ENCODE peak calls at places on chromosomes 1 and 21, in six cellular contexts. One of them, this sample, is unnamed.

GRCh38 chr1:174469687-174470086 is 21.9 kb downstream of the GPR52 start:
- DNase-seq in fibroblast of lung: no peak
- DNase-seq in heart left ventricle: no peak
- DNase-seq in prostate gland: no peak
- DNase-seq in psoas muscle: no peak
- DNase-seq in OCI-LY7: no peak
- DNase-seq in this sample: no peak

GRCh38 chr1:246513619-246514343 is 6.7 kb upstream of the SMYD3 start:
- DNase-seq in heart left ventricle: no peak
- DNase-seq in psoas muscle: no peak
- DNase-seq in prostate gland: no peak
- DNase-seq in OCI-LY7: no peak
- DNase-seq in fibroblast of lung: no peak
- DNase-seq in this sample: no peak

GRCh38 chr1:179879797-179880196 is 2.2 kb upstream of the TOR1AIP2 start:
- DNase-seq in heart left ventricle: no peak
- DNase-seq in OCI-LY7: no peak
- DNase-seq in fibroblast of lung: no peak
- DNase-seq in psoas muscle: no peak
- DNase-seq in prostate gland: no peak
- DNase-seq in this sample: no peak

GRCh38 chr1:204199579-204199978 is 3.3 kb upstream of the KISS1 start:
- DNase-seq in heart left ventricle: peak; percentile 44
- DNase-seq in prostate gland: no peak
- DNase-seq in fibroblast of lung: no peak
- DNase-seq in psoas muscle: no peak
- DNase-seq in OCI-LY7: no peak
- DNase-seq in this sample: no peak

GRCh38 chr1:54927475-54928240 is 40.7 kb upstream of the DHCR24 start:
- DNase-seq in OCI-LY7: no peak
- DNase-seq in heart left ventricle: peak; percentile 80
- DNase-seq in prostate gland: peak; percentile 69
- DNase-seq in fibroblast of lung: peak; percentile 52
- DNase-seq in psoas muscle: peak; percentile 17
- DNase-seq in this sample: no peak

GRCh38 chr1:89383185-89383584 is 19.3 kb downstream of the GBP6 start:
- DNase-seq in heart left ventricle: no peak
- DNase-seq in fibroblast of lung: no peak
- DNase-seq in prostate gland: no peak
- DNase-seq in psoas muscle: no peak
- DNase-seq in OCI-LY7: no peak
- DNase-seq in this sample: no peak

GRCh38 chr1:2645143-2645542 is 12.3 kb upstream of the MMEL1 start:
- DNase-seq in fibroblast of lung: no peak
- DNase-seq in OCI-LY7: no peak
- DNase-seq in heart left ventricle: no peak
- DNase-seq in psoas muscle: no peak
- DNase-seq in prostate gland: no peak
- DNase-seq in this sample: peak; percentile 42

GRCh38 chr1:165943198-165943597 is 115.8 kb downstream of the UCK2 start:
- DNase-seq in psoas muscle: no peak
- DNase-seq in prostate gland: no peak
- DNase-seq in fibroblast of lung: no peak
- DNase-seq in heart left ventricle: no peak
- DNase-seq in OCI-LY7: no peak
- DNase-seq in this sample: no peak

GRCh38 chr1:51482881-51483280 is 36.2 kb downstream of the EPS15 start:
- DNase-seq in psoas muscle: no peak
- DNase-seq in OCI-LY7: no peak
- DNase-seq in heart left ventricle: no peak
- DNase-seq in prostate gland: no peak
- DNase-seq in fibroblast of lung: peak; percentile 71
- DNase-seq in this sample: no peak

GRCh38 chr1:56189454-56189853 is 389.9 kb downstream of the PLPP3 start:
- DNase-seq in heart left ventricle: no peak
- DNase-seq in prostate gland: no peak
- DNase-seq in psoas muscle: no peak
- DNase-seq in OCI-LY7: no peak
- DNase-seq in fibroblast of lung: no peak
- DNase-seq in this sample: no peak

GRCh38 chr1:248372394-248372793 is 3.2 kb upstream of the OR2T6 start:
- DNase-seq in psoas muscle: no peak
- DNase-seq in prostate gland: no peak
- DNase-seq in fibroblast of lung: no peak
- DNase-seq in OCI-LY7: no peak
- DNase-seq in heart left ventricle: no peak
- DNase-seq in this sample: peak; percentile 27

GRCh38 chr1:184028854-184029623 is 8.5 kb downstream of the COLGALT2 start:
- DNase-seq in heart left ventricle: peak; percentile 66
- DNase-seq in OCI-LY7: no peak
- DNase-seq in prostate gland: peak; percentile 9
- DNase-seq in fibroblast of lung: no peak
- DNase-seq in psoas muscle: peak; percentile 43
- DNase-seq in this sample: no peak

GRCh38 chr21:44368711-44369446 is 15.5 kb downstream of the TRPM2 start:
- DNase-seq in OCI-LY7: no peak
- DNase-seq in prostate gland: no peak
- DNase-seq in fibroblast of lung: no peak
- DNase-seq in psoas muscle: no peak
- DNase-seq in heart left ventricle: no peak
- DNase-seq in this sample: peak; percentile 63

GRCh38 chr1:113792986-113793385 is 19.3 kb downstream of the RSBN1 start:
- DNase-seq in fibroblast of lung: peak; percentile 46
- DNase-seq in OCI-LY7: no peak
- DNase-seq in heart left ventricle: no peak
- DNase-seq in psoas muscle: no peak
- DNase-seq in prostate gland: no peak
- DNase-seq in this sample: no peak

GRCh38 chr1:36172983-36173382 is 17.0 kb downstream of the MAP7D1 start:
- DNase-seq in OCI-LY7: no peak
- DNase-seq in fibroblast of lung: no peak
- DNase-seq in prostate gland: no peak
- DNase-seq in heart left ventricle: no peak
- DNase-seq in psoas muscle: no peak
- DNase-seq in this sample: no peak

GRCh38 chr1:49036700-49037099 is 260.0 kb upstream of the BEND5 start:
- DNase-seq in psoas muscle: no peak
- DNase-seq in prostate gland: no peak
- DNase-seq in fibroblast of lung: no peak
- DNase-seq in heart left ventricle: no peak
- DNase-seq in OCI-LY7: no peak
- DNase-seq in this sample: no peak

GRCh38 chr1:45299981-45300668 is 26.6 kb upstream of the HPDL start:
- DNase-seq in heart left ventricle: peak; percentile 47
- DNase-seq in OCI-LY7: peak; percentile 85
- DNase-seq in psoas muscle: no peak
- DNase-seq in prostate gland: no peak
- DNase-seq in fibroblast of lung: peak; percentile 87
- DNase-seq in this sample: no peak

GRCh38 chr21:31158789-31159581 is 120.7 kb upstream of the KRTAP19-8 start:
- DNase-seq in psoas muscle: no peak
- DNase-seq in OCI-LY7: peak; percentile 2
- DNase-seq in fibroblast of lung: peak; percentile 31
- DNase-seq in heart left ventricle: no peak
- DNase-seq in prostate gland: no peak
- DNase-seq in this sample: no peak

GRCh38 chr1:1599030-1599916 is 662 bp downstream of the FNDC10 start:
- DNase-seq in OCI-LY7: peak; percentile 35
- DNase-seq in psoas muscle: no peak
- DNase-seq in fibroblast of lung: no peak
- DNase-seq in heart left ventricle: no peak
- DNase-seq in prostate gland: no peak
- DNase-seq in this sample: no peak

GRCh38 chr1:160608514-160608913 is 29.2 kb upstream of the CD84 start:
- DNase-seq in prostate gland: no peak
- DNase-seq in psoas muscle: no peak
- DNase-seq in heart left ventricle: no peak
- DNase-seq in fibroblast of lung: no peak
- DNase-seq in OCI-LY7: no peak
- DNase-seq in this sample: no peak

GRCh38 chr1:160608941-160609340 is 29.6 kb upstream of the CD84 start:
- DNase-seq in OCI-LY7: no peak
- DNase-seq in heart left ventricle: no peak
- DNase-seq in prostate gland: no peak
- DNase-seq in psoas muscle: no peak
- DNase-seq in fibroblast of lung: no peak
- DNase-seq in this sample: no peak

GRCh38 chr1:160612613-160613218 is 33.4 kb upstream of the CD84 start:
- DNase-seq in psoas muscle: no peak
- DNase-seq in heart left ventricle: no peak
- DNase-seq in fibroblast of lung: no peak
- DNase-seq in prostate gland: no peak
- DNase-seq in OCI-LY7: no peak
- DNase-seq in this sample: no peak

GRCh38 chr1:160608057-160608456 is 28.8 kb upstream of the CD84 start:
- DNase-seq in prostate gland: no peak
- DNase-seq in heart left ventricle: no peak
- DNase-seq in fibroblast of lung: no peak
- DNase-seq in psoas muscle: no peak
- DNase-seq in OCI-LY7: no peak
- DNase-seq in this sample: no peak

DNA sequence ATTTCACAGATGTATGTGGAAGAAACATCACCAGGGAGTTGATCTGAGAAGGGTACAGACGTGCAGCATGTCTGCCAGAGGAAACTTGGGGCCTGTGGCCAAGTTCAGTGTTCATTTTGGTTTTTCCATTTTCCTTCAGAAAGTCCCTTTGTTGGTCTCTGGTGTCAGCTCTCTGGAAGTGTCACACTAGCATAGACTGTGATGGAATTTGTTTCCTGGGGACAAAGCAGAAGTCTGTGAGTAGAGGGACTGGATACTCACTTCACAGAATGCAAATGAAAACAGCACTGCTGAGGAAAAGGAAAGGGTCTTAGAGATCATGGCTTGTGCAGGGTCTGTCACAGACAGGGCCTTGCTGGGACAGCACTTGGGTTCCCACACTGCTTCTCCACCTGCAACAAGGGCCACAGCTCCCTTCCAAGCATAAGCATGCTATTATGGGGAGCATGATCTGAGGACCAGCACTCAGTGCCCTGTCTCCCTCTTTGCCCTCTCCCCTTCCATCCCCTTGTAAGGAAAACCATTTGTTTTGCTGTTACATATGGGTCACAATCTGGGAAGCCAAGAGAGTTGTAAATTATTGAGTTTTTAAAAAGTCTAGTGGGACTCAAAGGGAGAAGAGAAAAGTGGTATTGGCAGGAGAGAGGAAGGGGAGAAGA is 31.4 kb upstream of the CD84 start:
- DNase-seq in OCI-LY7: no peak
- DNase-seq in fibroblast of lung: no peak
- DNase-seq in heart left ventricle: no peak
- DNase-seq in prostate gland: no peak
- DNase-seq in psoas muscle: no peak
- DNase-seq in this sample: no peak
- H3K36me3 ChIP-seq in OCI-LY7: no peaks in the 10 kb centered on the region
- H3K36me3 ChIP-seq in fibroblast of lung: no peaks in the 10 kb centered on the region
- H3K36me3 ChIP-seq in heart left ventricle: no peaks in the 10 kb centered on the region
- H3K36me3 ChIP-seq in prostate gland: no peaks in the 10 kb centered on the region
- H3K36me3 ChIP-seq in psoas muscle: no peaks in the 10 kb centered on the region
- H3K36me3 ChIP-seq in this sample: no peaks in the 10 kb centered on the region

GRCh38 chr21:19268634-19269138 is 865.1 kb upstream of the TMPRSS15 start:
- DNase-seq in fibroblast of lung: no peak
- DNase-seq in OCI-LY7: no peak
- DNase-seq in heart left ventricle: no peak
- DNase-seq in psoas muscle: no peak
- DNase-seq in prostate gland: no peak
- DNase-seq in this sample: no peak
- H3K9me3 ChIP-seq in fibroblast of lung: no peaks in the 10 kb centered on the region
- H3K9me3 ChIP-seq in OCI-LY7: no peaks in the 10 kb centered on the region
- H3K9me3 ChIP-seq in heart left ventricle: no peaks in the 10 kb centered on the region
- H3K9me3 ChIP-seq in psoas muscle: no peaks in the 10 kb centered on the region
- H3K9me3 ChIP-seq in prostate gland: no peaks in the 10 kb centered on the region
- H3K9me3 ChIP-seq in this sample: no peaks in the 10 kb centered on the region

DNA sequence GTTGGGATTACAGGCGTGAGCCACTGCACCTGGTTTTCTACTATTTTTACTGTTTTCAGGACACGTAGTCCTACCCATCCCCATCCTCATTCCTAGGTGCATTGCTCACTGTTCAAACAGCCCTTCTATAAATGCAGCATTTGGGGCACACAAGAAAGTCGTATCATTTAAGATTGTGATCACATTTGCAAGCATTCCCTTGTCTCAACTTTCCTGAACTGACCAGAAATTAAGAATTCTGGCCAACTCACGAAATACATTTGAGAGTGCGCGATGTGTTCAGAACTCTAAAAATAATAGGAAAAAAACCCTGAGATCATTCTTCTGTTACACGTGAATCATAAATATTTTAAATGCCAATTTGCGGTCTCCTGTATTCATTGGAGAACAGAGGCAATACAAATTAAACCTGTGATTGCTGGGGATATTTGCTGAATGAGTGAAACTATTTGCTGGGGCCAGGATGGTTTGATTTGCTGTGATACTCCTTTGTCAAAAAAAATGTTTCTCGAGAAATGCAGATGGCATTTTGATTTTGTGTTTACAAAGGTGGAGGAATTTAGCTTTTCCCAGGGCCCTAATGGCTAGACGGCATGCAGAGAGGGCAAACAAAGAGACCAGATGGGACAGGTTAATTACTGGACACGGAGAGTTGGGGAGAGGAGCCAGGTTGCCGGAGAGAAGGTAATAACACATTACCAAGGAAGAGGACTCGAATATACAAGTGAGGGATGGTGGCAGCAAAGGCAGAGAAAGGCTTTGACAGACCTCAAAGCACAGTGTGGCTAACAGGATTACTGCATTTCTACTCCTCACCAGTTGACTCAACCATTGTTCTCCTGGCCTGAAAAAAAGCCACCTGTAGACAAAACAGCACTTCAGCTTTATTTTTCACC is 38.4 kb downstream of the STPG1 start:
- DNase-seq in heart left ventricle: no peak
- DNase-seq in prostate gland: no peak
- DNase-seq in psoas muscle: no peak
- DNase-seq in fibroblast of lung: no peak
- DNase-seq in OCI-LY7: no peak
- DNase-seq in this sample: no peak
- H3K4me3 ChIP-seq in heart left ventricle: no peak overlapping the region
- H3K4me3 ChIP-seq in prostate gland: no peak overlapping the region
- H3K4me3 ChIP-seq in psoas muscle: no peak overlapping the region
- H3K4me3 ChIP-seq in fibroblast of lung: no peak overlapping the region
- H3K4me3 ChIP-seq in OCI-LY7: no peak overlapping the region
- H3K4me3 ChIP-seq in this sample: no peak overlapping the region

GRCh38 chr21:46220275-46220810 is 8.2 kb downstream of the LSS start:
- DNase-seq in heart left ventricle: no peak
- DNase-seq in OCI-LY7: no peak
- DNase-seq in prostate gland: no peak
- DNase-seq in psoas muscle: no peak
- DNase-seq in fibroblast of lung: no peak
- DNase-seq in this sample: no peak

GRCh38 chr21:46222436-46223116 is 6.0 kb downstream of the LSS start:
- DNase-seq in OCI-LY7: no peak
- DNase-seq in fibroblast of lung: no peak
- DNase-seq in prostate gland: no peak
- DNase-seq in psoas muscle: no peak
- DNase-seq in heart left ventricle: no peak
- DNase-seq in this sample: no peak

GRCh38 chr21:46219591-46220239 is 8.9 kb downstream of the LSS start:
- DNase-seq in psoas muscle: no peak
- DNase-seq in heart left ventricle: peak; percentile 64
- DNase-seq in fibroblast of lung: no peak
- DNase-seq in OCI-LY7: no peak
- DNase-seq in prostate gland: no peak
- DNase-seq in this sample: peak; percentile 76

GRCh38 chr21:46221664-46222435 is 6.7 kb downstream of the LSS start:
- DNase-seq in psoas muscle: no peak
- DNase-seq in OCI-LY7: no peak
- DNase-seq in fibroblast of lung: no peak
- DNase-seq in heart left ventricle: peak; percentile 77
- DNase-seq in prostate gland: no peak
- DNase-seq in this sample: no peak

GRCh38 chr21:46220847-46221246 is 7.7 kb downstream of the LSS start:
- DNase-seq in psoas muscle: no peak
- DNase-seq in heart left ventricle: no peak
- DNase-seq in OCI-LY7: no peak
- DNase-seq in prostate gland: no peak
- DNase-seq in fibroblast of lung: no peak
- DNase-seq in this sample: no peak
- H3K36me3 ChIP-seq in psoas muscle: peaks cover 45% of the 10 kb centered on the region
- H3K36me3 ChIP-seq in heart left ventricle: peaks cover 49% of the 10 kb centered on the region
- H3K36me3 ChIP-seq in OCI-LY7: peaks cover 36% of the 10 kb centered on the region
- H3K36me3 ChIP-seq in prostate gland: no peaks in the 10 kb centered on the region
- H3K36me3 ChIP-seq in fibroblast of lung: peaks cover 41% of the 10 kb centered on the region
- H3K36me3 ChIP-seq in this sample: peaks cover 41% of the 10 kb centered on the region

This sample was measured in upper lobe of right lung.